ENCODE peak calls at places on chromosomes 11 and 22, in six cellular contexts. K is esophagus squamous epithelium, M is heart left ventricle, L is transverse colon, H is breast epithelium, D is IMR-90. G is an unnamed sample.

GRCh38 chr22:30471616-30472318 is at the start of gene SEC14L3:
- DNase-seq in K (no peak), M (no peak), L (no peak), H (no peak), D (no peak), G (no peak)

GRCh38 chr11:16082532-16083055 is 273.8 kb downstream of the SOX6 start:
- DNase-seq in K (no peak), M (no peak), L (no peak), H (no peak), D (peak; percentile 13), G (no peak)

GRCh38 chr11:70203749-70204465 is 811 bp downstream of the FADD start:
- DNase-seq in K (peak; percentile 21), M (no peak), L (peak; percentile 84), H (no peak), D (peak; percentile 86), G (peak; percentile 67)

GRCh38 chr11:13644997-13645667 is 23.3 kb upstream of the FAR1 start:
- DNase-seq in K (no peak), M (no peak), L (no peak), H (no peak), D (no peak), G (peak; percentile 29)

GRCh38 chr11:8325905-8326304 is 62.2 kb upstream of the LMO1 start:
- DNase-seq in K (no peak), M (no peak), L (no peak), H (peak; percentile 35), D (no peak), G (no peak)

GRCh38 chr11:133122260-133122659 is 410.0 kb downstream of the OPCML start:
- DNase-seq in K (no peak), M (no peak), L (no peak), H (no peak), D (no peak), G (no peak)

GRCh38 chr11:22624742-22625447 is 728 bp downstream of the FANCF start:
- DNase-seq in K (peak; percentile 23), M (peak; percentile 67), L (peak; percentile 76), H (peak; percentile 64), D (peak; percentile 60), G (peak; percentile 84)

GRCh38 chr11:118238947-118239346 is 13.2 kb downstream of the MPZL3 start:
- DNase-seq in K (no peak), M (no peak), L (no peak), H (no peak), D (no peak), G (no peak)

GRCh38 chr11:78299000-78299712 is 110.4 kb downstream of the USP35 start:
- DNase-seq in K (no peak), M (no peak), L (no peak), H (no peak), D (no peak), G (no peak)

GRCh38 chr11:39569784-39570183 is 1889.7 kb downstream of the LRRC4C start:
- DNase-seq in K (no peak), M (no peak), L (no peak), H (no peak), D (no peak), G (no peak)

GRCh38 chr11:120331301-120331966 is 4.8 kb upstream of the ARHGEF12 start:
- DNase-seq in K (no peak), M (no peak), L (no peak), H (no peak), D (peak; percentile 91), G (peak; percentile 26)

GRCh38 chr11:38138972-38139371 is 1540.9 kb upstream of the RAG2 start:
- DNase-seq in K (no peak), M (no peak), L (no peak), H (no peak), D (no peak), G (no peak)

GRCh38 chr22:49218142-49218541 is 609.5 kb downstream of the BRD1 start:
- DNase-seq in K (no peak), M (no peak), L (no peak), H (peak; percentile 27), D (no peak), G (no peak)

GRCh38 chr11:13880719-13881118 is 81.8 kb upstream of the SPON1 start:
- DNase-seq in K (no peak), M (no peak), L (no peak), H (no peak), D (no peak), G (no peak)

GRCh38 chr22:48318173-48318572 is 1509.5 kb downstream of the BRD1 start:
- DNase-seq in K (no peak), M (no peak), L (no peak), H (no peak), D (no peak), G (no peak)

GRCh38 chr11:126343051-126343450 is 12.4 kb upstream of the ST3GAL4 start:
- DNase-seq in K (no peak), M (peak; percentile 23), L (no peak), H (no peak), D (no peak), G (no peak)

GRCh38 chr11:74144592-74144991 is 26.2 kb downstream of the C2CD3 start:
- DNase-seq in K (no peak), M (no peak), L (no peak), H (no peak), D (no peak), G (no peak)

GRCh38 chr11:123083623-123084029 is 21.7 kb upstream of the HSPA8 start:
- DNase-seq in K (no peak), M (peak; percentile 89), L (peak; percentile 86), H (peak; percentile 89), D (peak; percentile 99), G (peak; percentile 81)

GRCh38 chr11:118818130-118818529 is 27.2 kb upstream of the DDX6 start:
- DNase-seq in K (no peak), M (no peak), L (no peak), H (no peak), D (no peak), G (no peak)

GRCh38 chr11:106724293-106724892 is 293.9 kb downstream of the GUCY1A2 start:
- DNase-seq in K (no peak), M (no peak), L (no peak), H (no peak), D (peak; percentile 6), G (no peak)

GRCh38 chr11:119091083-119091650 is 6.5 kb downstream of the HMBS start:
- DNase-seq in K (no peak), M (no peak), L (no peak), H (no peak), D (peak; percentile 50), G (no peak)

GRCh38 chr11:111730871-111731591 is 35.2 kb downstream of the PPP2R1B start:
- DNase-seq in K (no peak), M (peak; percentile 65), L (peak; percentile 45), H (peak; percentile 74), D (no peak), G (peak; percentile 84)

GRCh38 chr11:124746621-124747243 is 5.3 kb downstream of the VSIG2 start:
- DNase-seq in K (peak; percentile 42), M (peak; percentile 76), L (peak; percentile 94), H (peak; percentile 81), D (peak; percentile 72), G (peak; percentile 88)

GRCh38 chr11:95789506-95790122 is at the start of gene FAM76B:
- DNase-seq in K (peak; percentile 87), M (peak; percentile 98), L (peak; percentile 97), H (peak; percentile 97), D (peak; percentile 99), G (peak; percentile 98)
- TF ChIP-seq POLR2A in K (peak; percentile 35), M (no peak), L (peak; percentile 93), H (peak; percentile 87), D (peak; percentile 77), G (peak; percentile 75)

GRCh38 chr11:60847281-60847680 is 5.4 kb downstream of the CCDC86 start:
- DNase-seq in K (no peak), M (no peak), L (no peak), H (no peak), D (no peak), G (no peak)

GRCh38 chr11:60844045-60844869 is 2.3 kb downstream of the CCDC86 start:
- DNase-seq in K (no peak), M (no peak), L (no peak), H (no peak), D (peak; percentile 56), G (no peak)

GRCh38 chr11:60842688-60843605 is 1.0 kb downstream of the CCDC86 start:
- DNase-seq in K (no peak), M (no peak), L (no peak), H (no peak), D (no peak), G (no peak)

GRCh38 chr11:60844870-60845221 is 2.9 kb downstream of the CCDC86 start:
- DNase-seq in K (no peak), M (no peak), L (no peak), H (no peak), D (no peak), G (peak; percentile 36)

DNA sequence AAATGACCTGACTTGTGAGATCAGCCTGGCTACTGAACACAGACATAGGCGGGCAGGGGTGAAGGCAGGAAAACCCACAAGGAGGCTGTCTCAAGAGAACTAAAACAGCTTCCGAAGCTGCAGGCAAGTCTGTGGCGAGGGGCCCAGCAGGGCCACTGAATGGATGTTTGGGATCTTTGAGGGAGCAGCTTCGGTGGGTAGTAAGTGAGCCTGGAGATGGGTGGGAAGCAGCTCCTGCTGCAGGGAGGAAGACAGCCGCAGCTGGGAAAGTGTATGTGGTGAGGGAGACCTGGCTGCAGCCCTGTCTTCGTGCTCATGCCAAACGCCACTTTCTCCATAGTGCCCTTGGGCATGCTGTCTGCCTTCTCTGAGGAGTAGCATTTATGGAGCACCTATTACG is 3.4 kb downstream of the CCDC86 start:
- DNase-seq in K (no peak), M (no peak), L (no peak), H (no peak), D (no peak), G (no peak)
- H3K4me3 ChIP-seq in K (no peak overlapping the region), M (no peak overlapping the region), L (no peak overlapping the region), H (no peak overlapping the region), D (no peak overlapping the region), G (no peak overlapping the region)

GRCh38 chr11:115164774-115165173 is 339.4 kb downstream of the CADM1 start:
- DNase-seq in K (no peak), M (no peak), L (no peak), H (no peak), D (no peak), G (no peak)

GRCh38 chr11:115158053-115158452 is 346.2 kb downstream of the CADM1 start:
- DNase-seq in K (no peak), M (no peak), L (no peak), H (no peak), D (no peak), G (no peak)

GRCh38 chr11:115162919-115163318 is 341.3 kb downstream of the CADM1 start:
- DNase-seq in K (no peak), M (no peak), L (no peak), H (no peak), D (no peak), G (no peak)

GRCh38 chr11:115159122-115159665 is 345.0 kb downstream of the CADM1 start:
- DNase-seq in K (no peak), M (no peak), L (no peak), H (no peak), D (no peak), G (no peak)

DNA sequence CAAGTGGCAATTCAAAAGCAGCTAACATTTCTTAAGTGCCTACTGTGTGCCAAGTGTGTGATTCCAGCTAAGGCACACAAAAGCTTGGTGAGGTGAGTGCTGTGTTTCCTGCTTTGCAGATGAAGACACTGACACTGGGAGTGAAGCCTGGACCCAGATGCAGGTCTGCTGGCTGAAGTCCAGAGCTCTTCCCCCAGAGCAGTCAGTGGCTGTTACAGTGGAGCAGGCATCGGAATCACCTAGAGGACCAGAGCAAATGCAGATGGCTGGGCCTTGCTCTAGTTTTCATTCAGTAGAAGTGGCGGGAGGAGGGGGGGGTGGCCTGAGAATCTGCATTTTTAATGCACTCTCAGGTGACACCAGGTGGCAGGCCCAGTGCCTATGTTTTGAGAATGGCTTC is 342.3 kb downstream of the CADM1 start:
- DNase-seq in K (no peak), M (no peak), L (no peak), H (no peak), D (no peak), G (no peak)
- H3K27me3 ChIP-seq in K (no peaks in the 10 kb centered on the region), M (peaks cover 7% of the 10 kb centered on the region), L (peaks cover 9% of the 10 kb centered on the region), H (peaks cover 26% of the 10 kb centered on the region), D (peaks cover 25% of the 10 kb centered on the region), G (no peaks in the 10 kb centered on the region)

GRCh38 chr11:1749787-1750351 is 526 bp downstream of the IFITM10 start:
- DNase-seq in K (no peak), M (no peak), L (peak; percentile 11), H (no peak), D (peak; percentile 78), G (no peak)
- TF ChIP-seq POLR2A in K (no peak), M (no peak), L (peak; percentile 33), H (no peak), D (peak; percentile 24), G (no peak)

G was measured in body of pancreas.